ENCODE peak calls at places on chromosomes 4 and X, in ten cellular contexts. J, B, D, G, W, Q, C, Y, M and H are unnamed samples.

GRCh38 chrX:108070891-108071290 is 20.5 kb downstream of the PSMD10 start:
- DNase-seq in G (no peak), J (no peak), D (no peak), B (no peak), Q (no peak), W (no peak), C (no peak), Y (no peak), M (no peak), H (no peak)

GRCh38 chrX:139907078-139907477 is 25.8 kb downstream of the ATP11C start:
- DNase-seq in M (no peak), D (no peak), Y (no peak), G (no peak), W (no peak), Q (no peak), C (no peak), B (no peak), J (no peak), H (no peak)

GRCh38 chrX:135481696-135482179 is 38.7 kb upstream of the INTS6L start:
- DNase-seq in W (no peak), J (no peak), B (no peak), D (no peak), G (no peak), Y (no peak), C (no peak), M (no peak), Q (no peak), H (no peak)

GRCh38 chrX:63560601-63561218 is 209.6 kb upstream of the SPIN4 start:
- DNase-seq in D (no peak), W (peak; percentile 12), Q (peak; percentile 82), G (peak; percentile 34), B (peak; percentile 59), C (peak; percentile 80), J (no peak), Y (peak; percentile 84), M (peak; percentile 60), H (peak; percentile 55)

GRCh38 chr4:2364654-2365053 is 53.8 kb downstream of the ZFYVE28 start:
- DNase-seq in B (no peak), C (no peak), M (no peak), D (no peak), Y (no peak), J (no peak), G (no peak), Q (peak; percentile 86), W (no peak), H (peak; percentile 57)

GRCh38 chr4:16048639-16049448 is 35.0 kb downstream of the PROM1 start:
- DNase-seq in G (no peak), D (no peak), Q (no peak), M (no peak), Y (no peak), C (no peak), W (no peak), J (no peak), B (no peak), H (no peak)

GRCh38 chr4:154807042-154807630 is 26.1 kb downstream of the RBM46 start:
- DNase-seq in B (peak; percentile 34), Y (no peak), W (no peak), G (no peak), C (peak; percentile 39), Q (no peak), M (no peak), D (no peak), J (no peak), H (peak; percentile 43)

GRCh38 chr4:141028024-141028529 is 105.2 kb downstream of the RNF150 start:
- DNase-seq in B (no peak), Y (no peak), J (no peak), M (no peak), C (no peak), G (no peak), W (no peak), Q (no peak), D (no peak), H (no peak)

DNA sequence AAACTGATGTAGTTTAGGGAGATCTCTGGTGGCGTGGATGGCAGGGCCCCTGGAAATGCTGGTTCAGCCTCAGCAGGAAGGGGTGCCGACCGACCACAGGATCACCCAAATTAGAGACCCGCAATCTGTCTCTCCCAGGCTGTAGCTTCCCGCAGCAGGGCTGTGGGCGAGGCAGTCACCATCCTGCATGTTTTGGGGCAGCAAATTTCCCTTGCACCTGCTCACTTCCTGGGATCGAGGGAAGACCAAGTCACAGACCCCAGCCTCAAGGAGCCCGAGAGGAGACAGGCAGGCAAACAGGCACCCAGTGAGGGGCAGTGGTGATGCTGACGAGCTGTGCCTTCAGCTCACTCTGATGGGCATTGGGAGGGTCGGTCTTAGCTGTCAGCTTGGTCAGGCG is 21.2 kb upstream of the GPR78 start:
- DNase-seq in Q (peak; percentile 39), G (no peak), Y (no peak), J (no peak), D (no peak), C (no peak), W (no peak), B (no peak), M (no peak), H (no peak)
- TF ChIP-seq POLR2A in Q (no peak), G (no peak), Y (no peak), J (no peak), D (no peak), C (no peak), W (no peak), B (no peak), M (no peak), H (no peak)

GRCh38 chrX:154305481-154306205 is 10.0 kb downstream of the TKTL1 start:
- DNase-seq in J (no peak), W (no peak), D (no peak), G (no peak), Y (no peak), M (no peak), C (no peak), Q (peak; percentile 66), B (no peak), H (no peak)

GRCh38 chrX:154304901-154305300 is 9.3 kb downstream of the TKTL1 start:
- DNase-seq in M (no peak), J (no peak), C (no peak), D (no peak), Y (no peak), W (no peak), B (no peak), Q (peak; percentile 62), G (no peak), H (no peak)

GRCh38 chrX:154308108-154308946 is 12.7 kb downstream of the TKTL1 start:
- DNase-seq in C (peak; percentile 69), W (peak; percentile 37), Q (peak; percentile 87), Y (peak; percentile 92), J (peak; percentile 78), M (peak; percentile 39), G (no peak), D (no peak), B (peak; percentile 24), H (peak; percentile 77)

GRCh38 chrX:154309041-154309775 is 13.6 kb downstream of the TKTL1 start:
- DNase-seq in Y (no peak), J (no peak), B (no peak), G (no peak), D (no peak), W (no peak), M (no peak), C (no peak), Q (peak; percentile 62), H (no peak)

DNA sequence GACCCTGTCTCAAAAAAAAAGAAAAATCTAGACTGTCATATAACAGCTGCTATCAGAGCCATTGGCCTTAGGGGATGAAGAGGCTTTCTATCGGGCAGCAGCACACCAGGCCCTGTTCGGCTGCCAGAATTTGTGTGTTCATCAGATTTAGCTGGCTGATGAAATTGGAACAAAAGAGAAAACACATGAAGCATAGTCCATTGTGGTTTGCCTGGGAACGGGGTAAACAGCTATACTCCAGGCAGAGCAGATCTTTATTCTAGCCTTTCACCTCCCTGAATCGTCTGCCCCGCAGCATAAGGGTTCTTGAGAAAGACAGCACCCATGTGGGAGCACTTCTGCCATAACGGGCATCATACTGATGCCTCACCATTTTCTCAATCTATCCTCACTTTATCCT is 11.6 kb downstream of the TKTL1 start:
- DNase-seq in M (no peak), Q (peak; percentile 9), B (no peak), D (no peak), G (no peak), J (no peak), W (no peak), C (no peak), Y (no peak), H (no peak)
- TF ChIP-seq POLR2A in M (no peak), Q (no peak), B (no peak), D (no peak), G (no peak), J (no peak), W (no peak), C (no peak), Y (no peak), H (no peak)

DNA sequence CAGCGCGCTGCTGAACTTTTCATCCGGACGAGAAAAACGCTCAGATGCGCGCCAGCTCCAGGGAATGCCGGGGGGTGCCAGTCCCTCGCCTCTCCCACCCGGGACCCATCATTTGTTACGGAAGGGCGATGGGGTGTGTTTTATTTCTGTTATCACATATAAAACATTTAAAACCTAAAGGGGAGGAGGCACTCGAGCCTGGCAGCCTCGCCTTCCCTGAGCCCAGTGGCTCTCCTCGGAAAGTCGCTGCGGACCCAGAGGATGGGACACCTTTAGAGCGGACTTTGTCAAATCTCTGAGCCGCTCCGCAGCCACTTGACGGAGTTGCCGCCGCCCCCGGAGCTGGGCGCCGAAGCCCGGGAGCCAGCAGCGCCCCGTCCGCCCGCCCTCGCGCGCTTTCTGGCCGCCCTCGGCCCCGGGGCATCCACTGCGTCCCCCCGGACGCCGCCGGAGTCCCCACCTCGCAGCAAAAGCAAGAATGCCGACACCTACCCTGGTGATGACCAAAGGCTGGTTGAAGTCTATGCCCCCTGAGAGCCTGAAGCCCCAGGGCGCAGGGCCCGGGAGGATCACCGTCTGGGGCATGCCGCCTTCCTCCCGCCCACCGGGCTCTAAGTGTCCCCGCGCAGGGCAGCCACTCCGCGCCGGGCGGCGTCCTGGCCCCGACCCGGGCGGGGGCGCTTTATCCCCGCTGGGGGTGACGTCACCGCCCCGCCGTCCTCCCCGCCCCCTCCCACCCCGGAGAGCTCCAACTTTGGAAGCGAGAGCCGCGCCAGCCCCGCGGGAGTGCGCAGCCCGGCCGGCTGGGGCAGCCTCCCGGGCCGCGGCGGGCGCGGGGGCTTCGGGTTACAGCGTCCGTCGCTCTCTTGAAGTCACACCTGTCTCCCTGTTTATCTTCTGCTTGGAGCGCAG is at the start of gene PDLIM3:
- DNase-seq in B (peak; percentile 12), C (no peak), J (no peak), D (no peak), Q (peak; percentile 75), Y (peak; percentile 91), W (peak; percentile 29), G (peak; percentile 81), M (peak; percentile 21), H (no peak)
- TF ChIP-seq POLR2A in B (peak; percentile 66), C (no peak), J (no peak), D (no peak), Q (no peak), Y (no peak), W (no peak), G (peak; percentile 100), M (no peak), H (no peak)

DNA sequence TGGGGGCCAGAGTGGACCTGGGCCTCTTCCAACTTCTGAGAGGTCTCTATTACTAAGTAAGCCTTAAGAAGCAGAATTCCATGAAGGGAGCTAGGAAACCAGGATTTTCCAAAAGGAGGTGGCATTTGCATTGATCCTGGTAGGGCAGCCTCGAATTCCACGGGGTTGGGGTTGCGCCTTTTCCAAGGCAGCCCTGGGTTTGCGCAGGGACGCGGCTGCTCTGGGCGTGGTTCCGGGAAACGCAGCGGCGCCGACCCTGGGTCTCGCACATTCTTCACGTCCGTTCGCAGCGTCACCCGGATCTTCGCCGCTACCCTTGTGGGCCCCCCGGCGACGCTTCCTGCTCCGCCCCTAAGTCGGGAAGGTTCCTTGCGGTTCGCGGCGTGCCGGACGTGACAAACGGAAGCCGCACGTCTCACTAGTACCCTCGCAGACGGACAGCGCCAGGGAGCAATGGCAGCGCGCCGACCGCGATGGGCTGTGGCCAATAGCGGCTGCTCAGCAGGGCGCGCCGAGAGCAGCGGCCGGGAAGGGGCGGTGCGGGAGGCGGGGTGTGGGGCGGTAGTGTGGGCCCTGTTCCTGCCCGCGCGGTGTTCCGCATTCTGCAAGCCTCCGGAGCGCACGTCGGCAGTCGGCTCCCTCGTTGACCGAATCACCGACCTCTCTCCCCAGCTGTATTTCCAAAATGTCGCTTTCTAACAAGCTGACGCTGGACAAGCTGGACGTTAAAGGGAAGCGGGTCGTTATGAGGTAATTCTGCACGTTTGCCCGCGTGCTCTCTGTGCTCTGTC is at the start of gene PGK1:
- DNase-seq in Y (peak; percentile 98), W (peak; percentile 67), D (peak; percentile 73), J (peak; percentile 95), G (peak; percentile 90), C (peak; percentile 98), Q (peak; percentile 97), M (peak; percentile 90), B (peak; percentile 89), H (peak; percentile 97)
- TF ChIP-seq POLR2A in Y (no peak), W (peak; percentile 91), D (peak; percentile 27), J (peak; percentile 20), G (peak; percentile 88), C (peak; percentile 89), Q (peak; percentile 77), M (peak; percentile 94), B (peak; percentile 45), H (peak; percentile 77)